ENCODE peak calls at places on chromosomes 16 and 17, in ten cellular contexts. U, W, B, G, A, O, I, V, N and Y are unnamed samples.
A peak's percentile ranks its signal among the peaks of the same experiment; 100 is the strongest.

GRCh38 chr17:17890773-17891759 is 54.3 kb upstream of the SREBF1 start:
- DNase-seq in U (no peak), W (no peak), B (no peak), G (peak; percentile 65), A (no peak), O (peak; percentile 39), I (peak; percentile 80), V (no peak), N (peak; percentile 51), Y (no peak)

GRCh38 chr16:379961-380836 is 1.6 kb downstream of the PGAP6 start:
- DNase-seq in U (no peak), W (no peak), B (no peak), G (no peak), A (no peak), O (no peak), I (no peak), V (no peak), N (no peak), Y (no peak)

GRCh38 chr16:62077998-62078397 is 41.8 kb upstream of the CDH8 start:
- DNase-seq in U (no peak), W (no peak), B (no peak), G (no peak), A (no peak), O (peak; percentile 22), I (no peak), V (no peak), N (no peak), Y (no peak)

GRCh38 chr17:60594747-60595146 is 5.2 kb upstream of the PPM1D start:
- DNase-seq in U (no peak), W (no peak), B (no peak), G (no peak), A (no peak), O (no peak), I (no peak), V (no peak), N (no peak), Y (no peak)

GRCh38 chr17:74515941-74516340 is 15.3 kb downstream of the CD300LB start:
- DNase-seq in U (no peak), W (no peak), B (no peak), G (no peak), A (no peak), O (no peak), I (no peak), V (no peak), N (no peak), Y (no peak)

GRCh38 chr16:9297437-9298113 is 206.1 kb downstream of the HAPSTR1 start:
- DNase-seq in U (no peak), W (no peak), B (no peak), G (peak; percentile 53), A (no peak), O (peak; percentile 45), I (no peak), V (no peak), N (peak; percentile 6), Y (no peak)

GRCh38 chr17:58756246-58757161 is 850 bp downstream of the PPM1E start:
- DNase-seq in U (no peak), W (no peak), B (no peak), G (no peak), A (no peak), O (peak; percentile 9), I (no peak), V (no peak), N (no peak), Y (peak; percentile 22)

GRCh38 chr17:56047321-56047720 is 106.0 kb upstream of the ANKFN1 start:
- DNase-seq in U (no peak), W (no peak), B (no peak), G (no peak), A (no peak), O (no peak), I (no peak), V (peak; percentile 21), N (no peak), Y (no peak)

GRCh38 chr17:42249681-42250446 is 26.3 kb downstream of the STAT5B start:
- DNase-seq in U (peak; percentile 28), W (no peak), B (no peak), G (no peak), A (no peak), O (no peak), I (no peak), V (no peak), N (no peak), Y (no peak)